ENCODE peak calls at places on chromosomes 4 and X, in four cellular contexts. S is ovary, J is GM04503, V is left colon. Z is an unnamed sample.

GRCh38 chrX:112803060-112803459 is 37.6 kb downstream of the AMOT start:
- DNase-seq in V (no peak), J (no peak), S (no peak), Z (no peak)

GRCh38 chr4:188988131-188988530 is 848.9 kb downstream of the TRIML1 start:
- DNase-seq in S (no peak), J (no peak), V (no peak), Z (no peak)

GRCh38 chr4:11698846-11699590 is 270.3 kb upstream of the HS3ST1 start:
- DNase-seq in V (no peak), J (no peak), S (no peak), Z (no peak)

GRCh38 chrX:69072486-69073006 is 92.7 kb downstream of the PJA1 start:
- DNase-seq in J (no peak), V (no peak), S (no peak), Z (no peak)

GRCh38 chr4:150501983-150502382 is 80.0 kb upstream of the MAB21L2 start:
- DNase-seq in V (no peak), S (no peak), J (no peak), Z (no peak)

GRCh38 chr4:11611868-11612267 is 183.2 kb upstream of the HS3ST1 start:
- DNase-seq in V (no peak), S (no peak), J (no peak), Z (no peak)

GRCh38 chr4:161650812-161651211 is 513.0 kb downstream of the FSTL5 start:
- DNase-seq in J (no peak), V (no peak), S (no peak), Z (no peak)

GRCh38 chr4:1644906-1645657 is 39.0 kb downstream of the FAM53A start:
- DNase-seq in J (peak), V (peak), S (no peak), Z (no peak)

GRCh38 chrX:35726176-35726575 is 72.0 kb upstream of the MAGEB16 start:
- DNase-seq in V (no peak), S (no peak), J (no peak), Z (no peak)

GRCh38 chr4:125323547-125324100 is 8.9 kb downstream of the FAT4 start:
- DNase-seq in J (no peak), V (no peak), S (no peak), Z (no peak)

GRCh38 chr4:141009931-141010330 is 123.3 kb downstream of the RNF150 start:
- DNase-seq in J (no peak), V (no peak), S (no peak), Z (no peak)

GRCh38 chr4:42570221-42570620 is 86.7 kb downstream of the ATP8A1 start:
- DNase-seq in J (no peak), S (no peak), V (peak), Z (no peak)

GRCh38 chrX:1031521-1032430 is 180.7 kb downstream of the CRLF2 start:
- DNase-seq in S (no peak), J (no peak), V (no peak), Z (no peak)

GRCh38 chr4:178598672-178599071 is 1156.4 kb upstream of the AGA start:
- DNase-seq in V (no peak), J (no peak), S (no peak), Z (no peak)

GRCh38 chr4:186689476-186689875 is 34.2 kb downstream of the FAT1 start:
- DNase-seq in V (no peak), S (no peak), J (no peak), Z (no peak)

GRCh38 chr4:178481564-178481963 is 1039.3 kb upstream of the AGA start:
- DNase-seq in V (no peak), J (no peak), S (no peak), Z (no peak)

GRCh38 chrX:15301924-15302323 is 13.5 kb downstream of the ASB11 start:
- DNase-seq in V (peak), J (no peak), S (no peak), Z (no peak)

GRCh38 chrX:101274198-101274597 is 16.9 kb downstream of the TAF7L start:
- DNase-seq in V (no peak), S (no peak), J (no peak), Z (no peak)

GRCh38 chr4:170743633-170744032 is 653.9 kb upstream of the AADAT start:
- DNase-seq in J (no peak), V (no peak), S (no peak), Z (no peak)

GRCh38 chrX:47456080-47456479 is 26.9 kb downstream of the ZNF41 start:
- DNase-seq in S (no peak), V (no peak), J (no peak), Z (no peak)

GRCh38 chr4:182628540-182628939 is 288.6 kb downstream of the DCTD start:
- DNase-seq in J (no peak), S (no peak), V (no peak), Z (no peak)

GRCh38 chr4:71004281-71004851 is 10.9 kb downstream of the DCK start:
- DNase-seq in V (no peak), S (no peak), J (no peak), Z (no peak)

GRCh38 chrX:21799767-21800166 is 39.6 kb upstream of the MBTPS2 start:
- DNase-seq in S (no peak), J (no peak), V (no peak), Z (no peak)

GRCh38 chr4:112518675-112519074 is 2.7 kb upstream of the NEUROG2 start:
- DNase-seq in V (no peak), S (no peak), J (no peak), Z (no peak)

GRCh38 chrX:44223150-44223549 is 120.3 kb downstream of the EFHC2 start:
- DNase-seq in V (peak), J (no peak), S (peak), Z (no peak)

GRCh38 chr4:164770051-164770724 is 16.3 kb downstream of the SMIM31 start:
- DNase-seq in J (no peak), S (no peak), V (no peak), Z (no peak)

GRCh38 chrX:72042860-72043248 is 88.9 kb downstream of the RTL5 start:
- DNase-seq in J (no peak), S (no peak), V (no peak), Z (no peak)

GRCh38 chr4:123345132-123345923 is 51.3 kb upstream of the SPRY1 start:
- DNase-seq in V (no peak), S (no peak), J (no peak), Z (no peak)

GRCh38 chr4:141643557-141643956 is 7.2 kb downstream of the IL15 start:
- DNase-seq in V (no peak), S (no peak), J (peak), Z (no peak)

GRCh38 chr4:168794881-168795280 is 215.2 kb downstream of the CBR4 start:
- DNase-seq in J (no peak), S (no peak), V (no peak), Z (no peak)

GRCh38 chrX:106894978-106895452 is 8.1 kb downstream of the RIPPLY1 start:
- DNase-seq in S (no peak), J (peak), V (no peak), Z (no peak)

Z was measured in activated CD4-positive, alpha-beta T cell treated with anti-CD3 and anti-CD28 coated beads, Interleukin-2, amount 50 U/mL, for 4 hours.